ENCODE peak calls at places on chromosome 19, in ten cellular contexts. D is GM13977, G is progenitor cell of endocrine pancreas, C is GM12865, T is colonic mucosa, I is esophagus squamous epithelium, V is gastrocnemius medialis, Y is AG04449, N is neural progenitor cell, W is left lung. U is an unnamed sample.

GRCh38 chr19:43636121-43636683 is 3.4 kb downstream of the CADM4 start:
- DNase-seq in G (no peak), W (no peak), V (no peak), D (no peak), I (no peak), C (no peak), N (peak), T (no peak), Y (no peak), U (no peak)

GRCh38 chr19:57473646-57474045 is 3.7 kb downstream of the ZNF772 start:
- DNase-seq in W (no peak), Y (no peak), I (no peak), G (no peak), C (peak), V (no peak), N (no peak), T (no peak), D (no peak), U (no peak)

GRCh38 chr19:48819366-48819816 is 8.6 kb upstream of the BCAT2 start:
- DNase-seq in V (peak), G (no peak), N (no peak), Y (no peak), C (no peak), T (peak), W (no peak), D (no peak), I (no peak), U (no peak)

GRCh38 chr19:13459351-13459750 is 46.9 kb downstream of the CACNA1A start:
- DNase-seq in I (no peak), G (no peak), N (peak), Y (no peak), T (no peak), D (no peak), V (no peak), C (no peak), W (no peak), U (no peak)

GRCh38 chr19:17948967-17949930 is 16.4 kb downstream of the CCDC124 start:
- DNase-seq in W (no peak), T (no peak), Y (no peak), D (peak), G (no peak), V (no peak), N (peak), C (no peak), I (no peak), U (peak)

GRCh38 chr19:43560687-43561086 is 14.6 kb downstream of the XRCC1 start:
- DNase-seq in Y (no peak), T (no peak), G (no peak), W (peak), C (no peak), D (no peak), I (no peak), V (no peak), N (no peak), U (no peak)

GRCh38 chr19:39363909-39364457 is 21.8 kb downstream of the SAMD4B start:
- DNase-seq in V (no peak), C (no peak), W (no peak), I (no peak), D (no peak), Y (no peak), G (no peak), T (no peak), N (no peak), U (no peak)

GRCh38 chr19:38036707-38037106 is 129.7 kb downstream of the SIPA1L3 start:
- DNase-seq in W (no peak), T (no peak), Y (no peak), I (no peak), D (no peak), C (no peak), V (no peak), G (no peak), N (no peak), U (no peak)

GRCh38 chr19:30227661-30228112 is 144.5 kb upstream of the ZNF536 start:
- DNase-seq in I (no peak), N (peak), G (peak), C (peak), W (peak), V (no peak), D (peak), Y (no peak), T (peak), U (peak)

GRCh38 chr19:28466107-28467045 is 746.6 kb downstream of the UQCRFS1 start:
- DNase-seq in W (no peak), T (peak), V (peak), Y (no peak), I (no peak), C (peak), D (no peak), N (peak), G (peak), U (no peak)

GRCh38 chr19:4379383-4380253 is 20.7 kb downstream of the SH3GL1 start:
- DNase-seq in T (no peak), C (peak), Y (no peak), G (no peak), V (peak), W (peak), I (no peak), D (no peak), N (no peak), U (peak)

GRCh38 chr19:42191855-42192254 is 25.6 kb downstream of the DEDD2 start:
- DNase-seq in W (no peak), V (no peak), T (peak), N (no peak), Y (no peak), D (no peak), I (no peak), C (no peak), G (no peak), U (no peak)

GRCh38 chr19:3509566-3509989 is 3.5 kb downstream of the FZR1 start:
- DNase-seq in T (no peak), N (no peak), W (peak), V (no peak), D (no peak), C (no peak), I (no peak), G (no peak), Y (no peak), U (no peak)

GRCh38 chr19:46546194-46546896 is 50.7 kb upstream of the PNMA8B start:
- DNase-seq in Y (no peak), W (no peak), I (no peak), C (no peak), G (no peak), V (peak), N (peak), T (peak), D (peak), U (no peak)

GRCh38 chr19:40282209-40282580 is 3.0 kb downstream of the AKT2 start:
- DNase-seq in D (no peak), N (no peak), C (no peak), V (no peak), T (no peak), W (no peak), I (no peak), Y (no peak), G (no peak), U (no peak)

GRCh38 chr19:6743071-6743470 is 3.6 kb downstream of the TRIP10 start:
- DNase-seq in Y (no peak), C (no peak), N (peak), D (no peak), V (no peak), T (no peak), W (peak), I (no peak), G (no peak), U (no peak)

GRCh38 chr19:17873661-17874422 is 2.1 kb downstream of the SLC5A5 start:
- DNase-seq in N (peak), G (no peak), D (peak), Y (no peak), I (no peak), C (peak), W (peak), V (no peak), T (peak), U (peak)

GRCh38 chr19:42357290-42357689 is 31.9 kb downstream of the MEGF8 start:
- DNase-seq in D (no peak), T (no peak), G (no peak), N (no peak), I (no peak), C (no peak), Y (no peak), W (no peak), V (no peak), U (no peak)

GRCh38 chr19:46691104-46691503 is 25.8 kb downstream of the PRKD2 start:
- DNase-seq in Y (no peak), D (no peak), T (no peak), W (no peak), V (no peak), I (no peak), N (no peak), C (no peak), G (no peak), U (no peak)

GRCh38 chr19:50046649-50047503 is 21.1 kb downstream of the ZNF473 start:
- DNase-seq in V (no peak), D (no peak), C (no peak), N (no peak), G (no peak), W (no peak), Y (no peak), I (no peak), T (peak), U (no peak)

GRCh38 chr19:50039968-50040367 is 14.2 kb downstream of the ZNF473 start:
- DNase-seq in T (peak), W (no peak), V (no peak), I (no peak), D (no peak), C (no peak), Y (no peak), G (no peak), N (no peak), U (no peak)

GRCh38 chr19:41584260-41584810 is 8.4 kb downstream of the CEACAM21 start:
- DNase-seq in C (no peak), I (no peak), V (no peak), Y (no peak), T (no peak), D (no peak), G (no peak), W (no peak), N (no peak), U (no peak)

GRCh38 chr19:13986348-13986904 is 19.7 kb downstream of the RFX1 start:
- DNase-seq in W (peak), T (peak), N (peak), G (no peak), I (peak), C (peak), D (peak), V (peak), Y (no peak), U (peak)

GRCh38 chr19:42288411-42288810 is 13.5 kb upstream of the PRR19 start:
- DNase-seq in G (no peak), V (no peak), T (no peak), Y (no peak), C (no peak), I (no peak), N (no peak), D (no peak), W (no peak), U (no peak)

GRCh38 chr19:46714523-46715106 is 2.3 kb downstream of the PRKD2 start:
- DNase-seq in D (peak), G (no peak), N (no peak), C (peak), I (no peak), V (no peak), T (no peak), W (no peak), Y (no peak), U (peak)

GRCh38 chr19:33795370-33796163 is 1.1 kb upstream of the KCTD15 start:
- DNase-seq in I (no peak), G (peak), Y (no peak), W (peak), C (peak), N (peak), T (peak), D (peak), V (peak), U (no peak)

GRCh38 chr19:21604351-21604926 is 99.0 kb downstream of the ZNF429 start:
- DNase-seq in D (no peak), I (no peak), N (peak), W (no peak), G (no peak), Y (no peak), V (no peak), C (no peak), T (peak), U (no peak)

GRCh38 chr19:38842439-38843174 is 7.2 kb downstream of the HNRNPL start:
- DNase-seq in T (no peak), N (no peak), W (no peak), D (no peak), G (no peak), C (peak), V (no peak), Y (no peak), I (no peak), U (no peak)

GRCh38 chr19:16461630-16462051 is 10.1 kb downstream of the EPS15L1 start:
- DNase-seq in W (no peak), N (no peak), V (peak), D (no peak), T (no peak), C (no peak), I (no peak), Y (no peak), G (no peak), U (no peak)

GRCh38 chr19:17721821-17722220 is 2.5 kb downstream of the MAP1S start:
- DNase-seq in Y (no peak), N (no peak), I (no peak), V (peak), T (no peak), G (no peak), W (peak), D (no peak), C (no peak), U (no peak)

GRCh38 chr19:41570179-41570578 is 5.8 kb upstream of the CEACAM21 start:
- DNase-seq in D (no peak), C (no peak), G (no peak), N (no peak), Y (no peak), V (no peak), T (no peak), I (no peak), W (no peak), U (no peak)

GRCh38 chr19:3513198-3514140 is 7.4 kb downstream of the FZR1 start:
- DNase-seq in V (no peak), C (no peak), D (no peak), G (no peak), Y (no peak), N (no peak), T (no peak), W (peak), I (no peak), U (no peak)

DNA sequence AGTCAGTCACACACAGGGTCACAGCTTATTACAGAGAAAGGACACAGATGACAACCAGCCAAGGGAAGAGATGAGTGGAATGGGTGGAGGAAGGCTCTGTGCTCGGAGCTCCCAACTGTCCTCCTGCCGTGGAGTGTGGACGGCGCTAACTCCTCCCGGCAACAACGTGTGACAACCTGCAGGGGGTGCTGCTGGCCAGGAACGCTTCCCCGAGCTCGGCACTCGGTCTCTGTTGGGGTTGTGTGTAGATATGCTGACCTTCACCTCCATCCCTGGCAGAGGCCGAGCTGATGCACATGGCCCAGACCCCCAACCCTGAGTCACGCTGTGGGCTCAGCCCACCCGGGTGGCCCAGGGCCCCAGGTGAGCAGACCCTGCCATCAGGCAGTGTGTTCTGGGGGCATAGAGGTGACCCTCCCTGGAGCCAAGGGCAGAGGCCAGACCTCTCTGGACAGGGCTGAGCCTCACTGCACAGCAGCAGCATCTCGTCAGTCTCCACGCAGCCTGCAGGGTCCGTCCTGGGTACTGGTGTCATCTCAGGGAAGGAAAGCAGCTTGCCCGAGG is 14.1 kb downstream of the ZNF444 start:
- DNase-seq in Y (no peak), D (no peak), T (no peak), I (no peak), W (no peak), G (no peak), V (no peak), N (peak), C (no peak), U (no peak)
- TF ChIP-seq CTCF in Y (peak), D (peak), T (no peak), I (no peak), W (peak), G (peak), V (no peak), N (peak), C (peak), U (peak)

DNA sequence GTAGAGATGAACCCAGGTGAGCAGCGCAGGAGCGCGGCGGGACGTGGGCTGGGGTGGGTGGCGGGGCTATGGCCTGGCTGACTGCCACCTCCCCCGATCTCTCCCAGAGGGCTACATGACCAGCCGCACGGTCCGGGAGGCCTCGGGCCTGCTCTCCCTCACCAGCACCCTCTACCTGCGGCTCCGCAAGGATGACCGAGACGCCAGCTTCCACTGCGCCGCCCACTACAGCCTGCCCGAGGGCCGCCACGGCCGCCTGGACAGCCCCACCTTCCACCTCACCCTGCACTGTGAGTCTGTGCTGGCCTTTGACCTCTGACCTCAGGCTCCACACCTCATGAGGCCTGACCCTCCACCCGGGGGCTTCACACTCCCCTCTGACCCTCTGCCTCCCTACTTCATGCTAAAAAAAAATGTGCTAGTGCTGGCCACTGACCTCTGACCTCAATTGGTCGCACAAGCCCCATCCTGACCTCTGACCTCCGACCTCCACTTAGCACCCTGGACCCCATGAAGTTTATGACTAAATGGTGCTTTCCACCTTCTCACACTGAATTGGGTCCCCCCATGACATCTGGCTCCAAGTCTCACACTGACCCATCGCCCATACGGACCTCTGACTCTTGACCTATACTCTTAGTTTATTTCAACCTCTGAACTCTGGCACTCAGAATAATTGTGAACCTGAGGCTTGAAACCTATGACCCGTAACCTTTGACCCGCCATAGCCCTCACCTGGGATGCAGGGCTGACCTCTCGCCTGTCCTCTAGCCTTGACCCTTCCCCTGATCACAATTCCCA is 4.6 kb downstream of the BCAM start:
- DNase-seq in I (no peak), C (no peak), N (no peak), Y (no peak), V (no peak), T (no peak), G (no peak), D (no peak), W (no peak), U (no peak)
- TF ChIP-seq CTCF in I (no peak), C (no peak), N (peak), Y (no peak), V (no peak), T (no peak), G (no peak), D (no peak), W (no peak), U (no peak)

DNA sequence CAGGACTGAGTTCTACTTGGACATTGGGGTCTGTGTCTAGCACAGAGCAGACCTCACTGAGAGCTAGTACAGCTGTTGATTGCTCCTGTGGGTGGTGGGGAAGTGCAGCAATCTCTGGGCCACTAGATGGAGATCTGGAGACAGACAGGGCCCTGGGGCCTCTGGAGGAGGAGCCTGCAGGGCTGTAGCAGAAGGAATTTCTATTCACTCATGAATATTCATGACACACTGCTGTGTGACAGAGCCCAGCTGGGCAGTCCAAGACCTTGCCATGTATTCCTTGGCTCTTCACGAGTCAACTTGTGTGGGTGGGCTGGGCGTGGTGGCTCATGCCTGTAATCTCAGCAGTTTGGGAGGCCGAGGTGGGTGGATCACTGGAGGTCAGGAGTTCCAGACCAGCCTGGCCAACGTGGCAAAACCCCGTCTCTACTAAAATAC is 37.5 kb downstream of the SUGP2 start:
- DNase-seq in T (peak), C (peak), Y (peak), G (no peak), W (peak), I (no peak), N (peak), V (no peak), D (peak), U (no peak)
- TF ChIP-seq CTCF in T (peak), C (peak), Y (peak), G (peak), W (peak), I (no peak), N (peak), V (no peak), D (peak), U (peak)

DNA sequence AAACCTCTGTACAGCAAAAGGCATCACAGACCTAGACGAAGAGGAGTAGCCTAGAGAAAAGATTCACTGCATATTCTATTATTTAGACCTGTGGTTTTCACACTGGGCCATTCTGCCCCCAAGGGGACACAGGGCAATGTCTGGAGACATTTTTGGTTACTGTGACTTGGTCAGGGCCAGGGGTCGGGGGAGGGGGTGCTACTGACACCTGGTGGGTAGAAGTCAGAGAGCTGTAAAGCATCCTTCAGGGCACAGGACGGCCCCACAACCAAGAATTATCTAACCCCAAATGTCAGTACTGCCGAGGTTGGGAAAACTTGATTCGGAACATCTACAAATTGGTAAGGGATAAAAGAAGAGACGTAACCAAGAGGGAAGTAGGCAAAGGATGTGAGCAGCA is 11.3 kb downstream of the ELAVL1 start:
- DNase-seq in G (no peak), W (peak), T (no peak), Y (no peak), I (no peak), N (no peak), D (no peak), C (no peak), V (no peak), U (no peak)
- TF ChIP-seq CTCF in G (no peak), W (no peak), T (no peak), Y (no peak), I (no peak), N (no peak), D (no peak), C (peak), V (no peak), U (peak)

GRCh38 chr19:35986664-35987570 is 8.1 kb upstream of the SDHAF1 start:
- DNase-seq in G (no peak), W (no peak), T (peak), I (no peak), N (peak), Y (no peak), V (no peak), D (peak), C (no peak), U (peak)
- TF ChIP-seq CTCF in G (no peak), W (no peak), T (no peak), I (no peak), N (no peak), Y (no peak), V (no peak), D (no peak), C (no peak), U (no peak)

U was measured in GM06990.